ENCODE peak calls at places on chromosomes 13 and 19, in eight cellular contexts. Q, V, L, N, U, H, K and F are unnamed samples.

GRCh38 chr13:79870123-79870522 is 389.2 kb downstream of the NDFIP2 start:
- DNase-seq in Q (no peak), V (no peak), L (no peak), N (peak; percentile 32), U (no peak), H (no peak), K (no peak), F (no peak)

GRCh38 chr13:20424559-20424852 is 101.2 kb downstream of the CRYL1 start:
- DNase-seq in Q (no peak), V (no peak), L (no peak), N (no peak), U (no peak), H (no peak), K (no peak), F (no peak)

GRCh38 chr13:107497661-107498060 is 717.7 kb downstream of the LIG4 start:
- DNase-seq in Q (no peak), V (no peak), L (no peak), N (no peak), U (no peak), H (no peak), K (no peak), F (no peak)

GRCh38 chr13:93956416-93956815 is 523.1 kb downstream of the DCT start:
- DNase-seq in Q (no peak), V (no peak), L (no peak), N (no peak), U (no peak), H (no peak), K (no peak), F (no peak)

GRCh38 chr19:48962029-48962848 is 2.9 kb upstream of the FTL start:
- DNase-seq in Q (peak; percentile 88), V (no peak), L (peak; percentile 54), N (peak; percentile 48), U (no peak), H (no peak), K (no peak), F (no peak)

GRCh38 chr13:51764184-51765141 is 39.5 kb downstream of the DHRS12 start:
- DNase-seq in Q (peak; percentile 79), V (peak; percentile 62), L (peak; percentile 77), N (peak; percentile 73), U (no peak), H (peak; percentile 42), K (peak; percentile 78), F (no peak)

GRCh38 chr13:97353927-97354326 is 80.0 kb upstream of the RAP2A start:
- DNase-seq in Q (no peak), V (no peak), L (no peak), N (no peak), U (no peak), H (no peak), K (peak; percentile 52), F (no peak)

GRCh38 chr13:63279136-63279535 is 1863.5 kb upstream of the PCDH20 start:
- DNase-seq in Q (no peak), V (no peak), L (no peak), N (no peak), U (no peak), H (no peak), K (no peak), F (no peak)

GRCh38 chr13:97327071-97327470 is 104.9 kb downstream of the MBNL2 start:
- DNase-seq in Q (no peak), V (no peak), L (no peak), N (no peak), U (no peak), H (no peak), K (no peak), F (no peak)

GRCh38 chr13:22061371-22061805 is 390.5 kb downstream of the FGF9 start:
- DNase-seq in Q (peak; percentile 57), V (no peak), L (no peak), N (no peak), U (no peak), H (no peak), K (no peak), F (no peak)
- TF ChIP-seq CTCF in Q (peak; percentile 63), V (no peak), L (no peak), N (no peak), U (no peak), H (no peak), K (no peak), F (no peak)

GRCh38 chr19:2787115-2787514 is 1.8 kb downstream of the THOP1 start:
- DNase-seq in Q (no peak), V (no peak), L (no peak), N (no peak), U (no peak), H (no peak), K (no peak), F (no peak)

GRCh38 chr19:2783781-2784145 is 690 bp upstream of the SGTA start:
- DNase-seq in Q (no peak), V (no peak), L (no peak), N (no peak), U (no peak), H (no peak), K (no peak), F (no peak)

GRCh38 chr19:2782936-2783780 is at the start of gene SGTA:
- DNase-seq in Q (peak; percentile 98), V (peak; percentile 97), L (peak; percentile 98), N (peak; percentile 99), U (peak; percentile 94), H (peak; percentile 98), K (peak; percentile 99), F (peak; percentile 96)

GRCh38 chr19:2788237-2788636 is 2.9 kb downstream of the THOP1 start:
- DNase-seq in Q (no peak), V (no peak), L (no peak), N (no peak), U (no peak), H (no peak), K (no peak), F (no peak)

GRCh38 chr19:2785244-2786000 is at the start of gene THOP1:
- DNase-seq in Q (peak; percentile 99), V (peak; percentile 95), L (peak; percentile 99), N (peak; percentile 99), U (peak; percentile 95), H (peak; percentile 100), K (peak; percentile 98), F (peak; percentile 98)
- TF ChIP-seq CTCF in Q (no peak), V (no peak), L (no peak), N (no peak), U (no peak), H (no peak), K (no peak), F (no peak)

DNA sequence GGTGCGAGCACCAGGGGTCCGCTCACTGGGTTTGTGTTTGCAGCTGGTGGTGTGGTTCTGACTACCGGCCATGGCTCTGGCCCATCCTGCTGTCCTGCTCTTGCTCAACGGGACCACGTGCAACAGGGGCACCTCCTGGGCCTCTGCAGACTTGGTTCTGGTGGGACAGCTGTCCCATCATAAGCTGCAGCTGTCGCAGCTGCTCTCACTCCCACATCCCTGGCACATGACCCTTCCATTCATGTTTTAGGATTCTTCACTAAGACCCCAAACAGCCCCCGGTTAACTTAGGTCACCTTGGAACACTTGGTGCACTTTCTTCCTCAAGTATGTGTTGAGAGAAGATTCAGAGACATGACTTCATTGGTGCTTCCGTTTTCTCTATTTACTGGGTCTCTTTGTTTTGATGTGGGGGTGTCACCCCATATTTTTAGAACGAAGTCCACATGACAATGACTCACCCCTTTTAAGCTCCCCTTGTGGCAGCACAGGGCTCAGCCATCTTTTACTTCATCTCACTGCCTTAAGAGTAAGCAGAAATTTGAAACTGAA is 68.4 kb upstream of the ARHGEF7 start:
- DNase-seq in Q (peak; percentile 83), V (no peak), L (no peak), N (peak; percentile 42), U (no peak), H (no peak), K (peak; percentile 59), F (no peak)
- TF ChIP-seq CTCF in Q (peak; percentile 28), V (peak; percentile 40), L (peak; percentile 30), N (peak; percentile 38), U (no peak), H (no peak), K (peak; percentile 61), F (no peak)

DNA sequence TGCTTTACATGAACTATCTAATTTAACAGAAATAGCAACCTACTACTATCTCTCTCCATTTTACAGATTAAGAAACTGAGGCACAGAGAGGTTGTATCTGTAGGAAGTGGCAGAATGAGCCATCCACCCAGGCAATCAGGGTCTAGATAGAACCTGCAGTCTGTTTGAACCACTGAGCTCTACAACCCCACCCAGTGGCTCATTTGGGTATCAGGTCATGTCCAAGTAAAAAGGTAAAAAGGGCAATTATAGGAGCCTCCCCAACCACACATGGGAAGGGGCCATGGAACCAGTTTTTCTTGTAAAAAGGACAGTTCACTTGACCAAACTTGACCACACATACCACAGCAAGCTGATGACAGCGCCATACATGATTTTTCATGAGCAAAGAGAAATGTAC is 92.9 kb upstream of the SGCG start:
- DNase-seq in Q (peak; percentile 49), V (no peak), L (no peak), N (peak; percentile 12), U (no peak), H (peak; percentile 42), K (peak; percentile 4), F (peak; percentile 9)
- TF ChIP-seq CTCF in Q (peak; percentile 47), V (peak; percentile 52), L (peak; percentile 49), N (peak; percentile 44), U (no peak), H (peak; percentile 60), K (peak; percentile 61), F (no peak)

DNA sequence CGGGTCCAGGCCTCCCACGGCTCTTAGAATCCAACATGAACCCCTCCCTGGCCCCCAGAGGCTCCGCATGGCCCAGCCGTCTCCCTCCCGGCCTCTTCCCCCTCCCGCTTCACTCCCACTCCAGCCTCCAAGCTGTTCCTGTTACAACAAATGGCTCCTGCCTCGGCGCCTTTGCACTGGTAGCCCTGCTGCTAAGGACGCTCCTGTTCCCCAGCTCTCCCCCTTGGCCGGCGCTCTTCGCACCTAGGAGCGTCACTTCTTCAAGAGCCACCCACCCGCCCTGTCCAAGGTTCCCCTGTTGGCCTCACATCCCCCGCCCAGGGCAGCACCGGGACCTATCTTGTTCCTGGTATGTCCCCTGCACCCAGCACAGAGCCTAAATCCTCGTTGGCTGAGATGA is 9.4 kb downstream of the CCDC124 start:
- DNase-seq in Q (no peak), V (no peak), L (no peak), N (no peak), U (no peak), H (no peak), K (no peak), F (no peak)
- TF ChIP-seq CTCF in Q (no peak), V (no peak), L (no peak), N (no peak), U (no peak), H (no peak), K (no peak), F (no peak)